ENCODE peak calls at places on chromosomes 12 and 14, in six cellular contexts. D is RCC 7860; N is stimulated activated CD8-positive, alpha-beta memory T cell treated with anti-CD3 and anti-CD28 coated beads, Interleukin-15, amount 100 ng/mL, for 24 hours; R is ELR; J is iPS-NIHi11; B is astrocyte. Q is an unnamed sample.

GRCh38 chr12:87849074-87849473 is 180.1 kb downstream of the C12orf50 start:
- DNase-seq in D (no peak), N (no peak), R (no peak), J (no peak), B (no peak), Q (no peak)

GRCh38 chr14:82778008-82778407 is 1244.4 kb upstream of the SEL1L start:
- DNase-seq in D (no peak), N (no peak), R (no peak), J (no peak), B (no peak), Q (no peak)

GRCh38 chr12:101372431-101372830 is 35.1 kb downstream of the ARL1 start:
- DNase-seq in D (no peak), N (no peak), R (no peak), J (no peak), B (no peak), Q (no peak)

GRCh38 chr12:66166561-66166960 is 3.2 kb downstream of the TMBIM4 start:
- DNase-seq in D (no peak), N (no peak), R (no peak), J (no peak), B (no peak), Q (no peak)

GRCh38 chr12:116040412-116040811 is 237.1 kb downstream of the MED13L start:
- DNase-seq in D (no peak), N (no peak), R (peak), J (no peak), B (peak), Q (no peak)

GRCh38 chr12:128425883-128426282 is 158.9 kb downstream of the TMEM132C start:
- DNase-seq in D (no peak), N (no peak), R (no peak), J (no peak), B (no peak), Q (no peak)

GRCh38 chr14:77286554-77286953 is 15.5 kb upstream of the NGB start:
- DNase-seq in D (no peak), N (no peak), R (no peak), J (no peak), B (no peak), Q (no peak)

GRCh38 chr12:91920276-91920675 is 225.4 kb downstream of the BTG1 start:
- DNase-seq in D (no peak), N (no peak), R (peak), J (no peak), B (peak), Q (no peak)

GRCh38 chr12:111359231-111359913 is 9.5 kb downstream of the PHETA1 start:
- DNase-seq in D (no peak), N (no peak), R (no peak), J (no peak), B (no peak), Q (no peak)